ENCODE peak calls at places on chromosomes 2 and 18, in seven cellular contexts. V is GM23248, X is neural progenitor cell, A is HCT116, G is hepatocyte, S is MM.1S, W is GM23338. O is an unnamed sample.

GRCh38 chr2:133586978-133587377 is 18.7 kb upstream of the NCKAP5 start:
- DNase-seq in S (no peak), V (peak; percentile 68), W (no peak), A (no peak), X (no peak), G (no peak), O (peak; percentile 86)

GRCh38 chr2:172196768-172197322 is 94.1 kb upstream of the DLX2 start:
- DNase-seq in X (no peak), A (no peak), W (no peak), G (peak; percentile 55), S (peak; percentile 37), V (peak; percentile 78), O (peak; percentile 69)

GRCh38 chr2:148567716-148568115 is 76.8 kb upstream of the EPC2 start:
- DNase-seq in X (no peak), V (no peak), G (no peak), W (no peak), A (no peak), S (peak; percentile 40), O (no peak)

GRCh38 chr2:143431316-143431715 is 302.1 kb downstream of the ARHGAP15 start:
- DNase-seq in W (no peak), A (no peak), G (no peak), X (no peak), S (no peak), V (no peak), O (peak; percentile 35)

GRCh38 chr18:2173464-2173863 is 397.8 kb downstream of the METTL4 start:
- DNase-seq in S (no peak), V (peak; percentile 55), A (no peak), W (peak; percentile 2), G (peak; percentile 46), X (no peak), O (peak; percentile 59)

GRCh38 chr2:179749210-179749609 is 112.2 kb downstream of the ZNF385B start:
- DNase-seq in V (peak; percentile 74), G (no peak), X (no peak), A (no peak), S (no peak), W (no peak), O (peak; percentile 61)

GRCh38 chr2:235749121-235749780 is 255.4 kb downstream of the AGAP1 start:
- DNase-seq in G (peak; percentile 35), S (no peak), X (no peak), A (no peak), V (peak; percentile 76), W (no peak), O (no peak)

GRCh38 chr2:50611261-50612020 is 420.5 kb downstream of the NRXN1 start:
- DNase-seq in S (no peak), X (no peak), A (no peak), W (no peak), G (no peak), V (no peak), O (no peak)

GRCh38 chr2:36965751-36966369 is 476 bp downstream of the STRN start:
- DNase-seq in G (peak; percentile 73), V (peak; percentile 50), W (peak; percentile 92), X (peak; percentile 88), A (no peak), S (peak; percentile 26), O (peak; percentile 14)

GRCh38 chr2:238097201-238097987 is 2.7 kb upstream of the ESPNL start:
- DNase-seq in A (no peak), G (no peak), W (no peak), S (no peak), V (no peak), X (no peak), O (no peak)

GRCh38 chr18:4096501-4096900 is 358.6 kb downstream of the DLGAP1 start:
- DNase-seq in V (peak; percentile 68), W (no peak), X (no peak), G (peak; percentile 67), S (no peak), A (no peak), O (no peak)

GRCh38 chr2:180411631-180412030 is 404.5 kb upstream of the CWC22 start:
- DNase-seq in A (no peak), G (peak; percentile 8), S (no peak), W (no peak), V (no peak), X (no peak), O (peak; percentile 4)

GRCh38 chr2:124683536-124684407 is 658.7 kb downstream of the CNTNAP5 start:
- DNase-seq in X (no peak), V (no peak), W (no peak), S (no peak), A (no peak), G (no peak), O (no peak)

GRCh38 chr2:223815186-223815883 is 22.0 kb downstream of the AP1S3 start:
- DNase-seq in G (peak; percentile 28), V (peak; percentile 95), W (no peak), A (peak; percentile 100), X (no peak), S (no peak), O (peak; percentile 98)

GRCh38 chr18:75211721-75212625 is 1.4 kb downstream of the TSHZ1 start:
- DNase-seq in X (peak; percentile 48), G (peak; percentile 64), A (no peak), W (peak; percentile 80), S (peak; percentile 9), V (peak; percentile 54), O (peak; percentile 25)

DNA sequence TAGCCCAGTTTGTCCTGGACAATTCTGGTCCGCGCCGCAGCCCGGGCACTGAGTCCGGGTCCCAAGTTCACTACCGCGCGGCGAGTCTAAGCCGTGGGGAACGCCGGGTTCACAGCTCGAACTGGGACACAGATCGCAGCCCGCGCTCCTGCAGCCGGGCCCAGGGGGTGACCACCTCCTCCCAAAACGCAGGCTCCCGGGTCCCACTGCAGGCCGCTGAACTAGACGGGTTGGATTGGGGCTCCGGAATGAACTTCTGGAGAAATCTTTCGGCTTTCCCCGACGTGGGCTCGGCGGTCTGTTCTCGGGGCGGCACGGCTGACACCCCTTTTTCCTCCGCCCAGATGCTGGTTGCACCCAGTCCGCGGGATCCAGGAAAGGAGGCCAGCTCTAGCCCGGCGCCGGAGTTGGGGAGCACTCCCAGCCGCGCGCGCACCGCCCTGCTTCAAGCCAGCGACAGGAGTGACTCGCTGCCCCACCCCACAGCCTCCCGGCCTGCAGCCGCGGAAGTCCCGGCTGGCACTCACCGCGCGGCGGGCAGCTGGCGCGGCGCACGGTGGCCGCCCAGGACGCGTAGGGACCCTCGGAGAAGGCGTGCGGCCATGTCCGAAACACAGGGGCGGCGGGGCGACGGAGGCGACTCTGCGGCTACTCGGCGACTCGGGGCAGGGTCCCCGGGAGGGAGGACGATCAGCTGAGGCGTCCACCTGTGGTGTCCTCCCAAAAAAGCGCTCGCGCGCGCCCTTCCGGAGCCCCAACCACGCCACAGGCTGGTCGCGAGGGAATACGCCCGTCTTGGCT is at the start of gene ACADL:
- DNase-seq in S (no peak), G (peak; percentile 76), W (peak; percentile 78), V (peak; percentile 62), A (no peak), X (peak; percentile 77), O (peak; percentile 22)
- TF ChIP-seq EZH2 in S (no peak), G (peak; percentile 82), W (peak; percentile 51), V (no peak), A (no peak), X (peak; percentile 89), O (peak; percentile 88)

GRCh38 chr2:48120759-48121242 is 214.5 kb upstream of the FBXO11 start:
- DNase-seq in W (no peak), S (no peak), X (no peak), V (no peak), G (no peak), A (no peak), O (peak; percentile 16)
- TF ChIP-seq EZH2phosphoT487 in W (no peak), S (no peak), X (no peak), V (no peak), G (no peak), A (no peak), O (no peak)

DNA sequence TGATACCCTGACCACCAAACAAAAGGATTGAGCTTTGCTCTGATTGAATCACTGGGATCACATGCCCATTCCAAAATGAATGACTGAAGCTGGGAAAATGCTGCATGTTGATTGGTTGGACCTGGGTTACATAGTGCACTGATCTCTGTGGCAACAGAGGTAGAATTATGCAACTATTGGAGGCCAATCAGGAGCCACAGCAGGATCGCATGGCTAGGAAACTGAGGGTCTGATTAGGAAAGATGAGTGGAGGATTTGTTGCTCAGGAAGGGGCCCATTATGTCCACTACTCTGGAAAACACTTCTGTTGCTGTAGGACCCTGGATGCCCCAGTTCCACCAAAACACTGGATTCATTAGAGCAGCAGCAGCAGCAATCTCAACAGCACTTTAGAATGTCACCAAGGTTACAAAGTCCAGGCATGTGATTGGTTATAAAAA is 25.9 kb upstream of the SGPP2 start:
- DNase-seq in X (no peak), W (no peak), A (no peak), G (peak; percentile 8), S (no peak), V (no peak), O (no peak)
- H3K27ac ChIP-seq in X (no peak overlapping the region), W (no peak overlapping the region), A (no peak overlapping the region), G (no peak overlapping the region), S (no peak overlapping the region), V (no peak overlapping the region), O (no peak overlapping the region)

GRCh38 chr2:74499269-74499939 is at the start of gene LBX2:
- DNase-seq in W (peak; percentile 57), G (no peak), X (peak; percentile 60), A (no peak), V (peak; percentile 63), S (no peak), O (no peak)

GRCh38 chr2:74501335-74502071 is 2.1 kb upstream of the LBX2 start:
- DNase-seq in S (no peak), G (no peak), V (no peak), X (peak; percentile 41), A (no peak), W (peak; percentile 55), O (no peak)

GRCh38 chr2:74500578-74500946 is 1.2 kb upstream of the LBX2 start:
- DNase-seq in X (no peak), V (no peak), A (no peak), W (peak; percentile 51), G (no peak), S (no peak), O (no peak)

GRCh38 chr2:74498500-74499268 is 719 bp downstream of the LBX2 start:
- DNase-seq in S (no peak), G (no peak), A (no peak), X (peak; percentile 88), V (peak; percentile 63), W (peak; percentile 88), O (peak; percentile 58)

GRCh38 chr2:74499940-74500577 is 656 bp upstream of the LBX2 start:
- DNase-seq in A (no peak), S (no peak), W (peak; percentile 25), V (no peak), G (no peak), X (no peak), O (no peak)
- TF ChIP-seq EZH2 in A (no peak), S (no peak), W (peak; percentile 97), V (no peak), G (no peak), X (no peak), O (no peak)

DNA sequence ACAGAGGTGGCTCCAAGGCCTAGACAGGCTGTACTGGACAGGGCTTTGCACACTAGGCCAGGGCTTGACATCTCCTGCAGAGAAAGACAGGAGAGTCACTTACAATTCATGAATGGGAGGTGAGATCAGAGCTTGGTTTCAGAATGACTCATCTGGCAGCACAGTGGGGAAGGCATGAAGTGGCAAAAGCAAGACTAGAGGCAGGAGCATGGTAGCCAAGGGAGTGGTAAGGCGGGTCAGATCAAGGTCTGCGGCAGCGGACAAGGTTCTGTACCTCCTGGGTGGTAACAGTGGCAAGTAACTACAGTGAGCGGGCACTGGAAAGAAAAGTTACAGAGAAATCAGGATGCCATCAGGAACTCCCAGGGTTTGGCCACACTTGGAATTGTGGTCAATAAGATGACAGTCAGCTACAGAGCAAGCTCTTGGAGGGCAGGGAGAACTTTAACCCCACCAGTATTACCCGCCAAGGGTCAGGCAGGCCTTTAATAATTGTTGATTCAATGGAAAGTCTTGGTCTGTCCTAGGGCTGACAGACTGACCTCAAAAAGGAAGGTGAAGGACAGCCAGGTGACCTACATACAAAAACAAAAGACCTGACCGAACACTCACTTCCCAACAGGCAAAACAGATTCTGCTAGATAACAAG is 5.7 kb downstream of the MCFD2 start:
- DNase-seq in G (peak; percentile 17), W (no peak), X (no peak), S (peak; percentile 69), V (peak; percentile 93), A (peak; percentile 94), O (peak; percentile 90)
- TF ChIP-seq EZH2phosphoT487 in G (no peak), W (no peak), X (no peak), S (no peak), V (no peak), A (no peak), O (no peak)

O was measured in PC-3.